ENCODE peak calls at places on chromosomes 2 and 18, in five cellular contexts. One of them, this sample, is unnamed.

GRCh38 chr2:239621611-239622010 is 220.8 kb upstream of the HDAC4 start:
- DNase-seq in activated CD8-positive, alpha-beta memory T cell treated with anti-CD3 and anti-CD28 coated beads, Interleukin-2, amount 50 U/mL, for 4 hours: no peak
- DNase-seq in islet precursor cell: peak
- DNase-seq in NCI-H2081: no peak
- DNase-seq in GM23248: no peak
- DNase-seq in this sample: no peak

GRCh38 chr2:190159453-190159852 is 96.9 kb upstream of the MSTN start:
- DNase-seq in activated CD8-positive, alpha-beta memory T cell treated with anti-CD3 and anti-CD28 coated beads, Interleukin-2, amount 50 U/mL, for 4 hours: no peak
- DNase-seq in NCI-H2081: no peak
- DNase-seq in islet precursor cell: no peak
- DNase-seq in GM23248: peak
- DNase-seq in this sample: no peak

GRCh38 chr2:101400048-101400447 is 12.7 kb upstream of the CREG2 start:
- DNase-seq in GM23248: no peak
- DNase-seq in islet precursor cell: no peak
- DNase-seq in NCI-H2081: no peak
- DNase-seq in activated CD8-positive, alpha-beta memory T cell treated with anti-CD3 and anti-CD28 coated beads, Interleukin-2, amount 50 U/mL, for 4 hours: no peak
- DNase-seq in this sample: peak

GRCh38 chr2:9747396-9747795 is 95.9 kb upstream of the TAF1B start:
- DNase-seq in NCI-H2081: no peak
- DNase-seq in GM23248: no peak
- DNase-seq in islet precursor cell: no peak
- DNase-seq in activated CD8-positive, alpha-beta memory T cell treated with anti-CD3 and anti-CD28 coated beads, Interleukin-2, amount 50 U/mL, for 4 hours: no peak
- DNase-seq in this sample: no peak

GRCh38 chr2:38301340-38301968 is 75.6 kb downstream of the ATL2 start:
- DNase-seq in activated CD8-positive, alpha-beta memory T cell treated with anti-CD3 and anti-CD28 coated beads, Interleukin-2, amount 50 U/mL, for 4 hours: no peak
- DNase-seq in GM23248: no peak
- DNase-seq in NCI-H2081: no peak
- DNase-seq in islet precursor cell: no peak
- DNase-seq in this sample: no peak

GRCh38 chr2:112159454-112159921 is 21.3 kb downstream of the FBLN7 start:
- DNase-seq in GM23248: no peak
- DNase-seq in activated CD8-positive, alpha-beta memory T cell treated with anti-CD3 and anti-CD28 coated beads, Interleukin-2, amount 50 U/mL, for 4 hours: no peak
- DNase-seq in NCI-H2081: no peak
- DNase-seq in islet precursor cell: no peak
- DNase-seq in this sample: no peak

GRCh38 chr18:58455318-58455950 is 173.5 kb downstream of the ALPK2 start:
- DNase-seq in GM23248: no peak
- DNase-seq in islet precursor cell: no peak
- DNase-seq in NCI-H2081: no peak
- DNase-seq in activated CD8-positive, alpha-beta memory T cell treated with anti-CD3 and anti-CD28 coated beads, Interleukin-2, amount 50 U/mL, for 4 hours: no peak
- DNase-seq in this sample: no peak

GRCh38 chr2:205746408-205746785 is 64.1 kb downstream of the NRP2 start:
- DNase-seq in NCI-H2081: no peak
- DNase-seq in activated CD8-positive, alpha-beta memory T cell treated with anti-CD3 and anti-CD28 coated beads, Interleukin-2, amount 50 U/mL, for 4 hours: no peak
- DNase-seq in islet precursor cell: no peak
- DNase-seq in GM23248: no peak
- DNase-seq in this sample: no peak

GRCh38 chr2:42117923-42118758 is 51.0 kb upstream of the EML4 start:
- DNase-seq in GM23248: peak
- DNase-seq in NCI-H2081: no peak
- DNase-seq in islet precursor cell: peak
- DNase-seq in activated CD8-positive, alpha-beta memory T cell treated with anti-CD3 and anti-CD28 coated beads, Interleukin-2, amount 50 U/mL, for 4 hours: no peak
- DNase-seq in this sample: peak

GRCh38 chr2:236691799-236692167 is 122.2 kb downstream of the ACKR3 start:
- DNase-seq in GM23248: no peak
- DNase-seq in activated CD8-positive, alpha-beta memory T cell treated with anti-CD3 and anti-CD28 coated beads, Interleukin-2, amount 50 U/mL, for 4 hours: no peak
- DNase-seq in islet precursor cell: peak
- DNase-seq in NCI-H2081: no peak
- DNase-seq in this sample: no peak

GRCh38 chr2:86221066-86221684 is 21.9 kb downstream of the MRPL35 start:
- DNase-seq in activated CD8-positive, alpha-beta memory T cell treated with anti-CD3 and anti-CD28 coated beads, Interleukin-2, amount 50 U/mL, for 4 hours: no peak
- DNase-seq in GM23248: peak
- DNase-seq in NCI-H2081: peak
- DNase-seq in islet precursor cell: peak
- DNase-seq in this sample: no peak

GRCh38 chr18:35026407-35027061 is 14.7 kb upstream of the MAPRE2 start:
- DNase-seq in GM23248: no peak
- DNase-seq in islet precursor cell: no peak
- DNase-seq in activated CD8-positive, alpha-beta memory T cell treated with anti-CD3 and anti-CD28 coated beads, Interleukin-2, amount 50 U/mL, for 4 hours: peak
- DNase-seq in NCI-H2081: peak
- DNase-seq in this sample: no peak